ENCODE peak calls at places on chromosomes 5 and 9, in five cellular contexts. Z is WERI-Rb-1, K is pancreas, G is NCI-H1436, U is foreskin fibroblast. Y is an unnamed sample.

GRCh38 chr9:79764377-79764776 is 192.6 kb downstream of the TLE4 start:
- DNase-seq in Z (no peak), K (no peak), G (no peak), U (peak; percentile 93), Y (peak; percentile 81)

GRCh38 chr5:82278711-82279370 is 687 bp upstream of the RPS23 start:
- DNase-seq in Z (peak; percentile 59), K (no peak), G (no peak), U (no peak), Y (no peak)

GRCh38 chr9:134203224-134203623 is 38.9 kb upstream of the RNU6ATAC start:
- DNase-seq in Z (no peak), K (no peak), G (no peak), U (no peak), Y (no peak)

GRCh38 chr5:41191249-41191648 is 22.1 kb downstream of the C6 start:
- DNase-seq in Z (no peak), K (no peak), G (no peak), U (no peak), Y (no peak)

GRCh38 chr9:124389146-124389939 is 25.9 kb downstream of the PSMB7 start:
- DNase-seq in Z (no peak), K (no peak), G (no peak), U (no peak), Y (no peak)

GRCh38 chr9:13707635-13708410 is 428.3 kb upstream of the MPDZ start:
- DNase-seq in Z (no peak), K (no peak), G (no peak), U (no peak), Y (no peak)

GRCh38 chr9:126955806-126956205 is 41.2 kb downstream of the RALGPS1 start:
- DNase-seq in Z (peak; percentile 64), K (no peak), G (no peak), U (no peak), Y (no peak)

GRCh38 chr5:164501344-164501743 is 995.9 kb downstream of the MAT2B start:
- DNase-seq in Z (no peak), K (no peak), G (no peak), U (no peak), Y (no peak)

GRCh38 chr9:112360047-112360804 is 19.7 kb upstream of the HSDL2 start:
- DNase-seq in Z (no peak), K (no peak), G (no peak), U (peak; percentile 35), Y (no peak)

GRCh38 chr5:111704452-111705085 is 52.4 kb downstream of the NREP start:
- DNase-seq in Z (no peak), K (no peak), G (no peak), U (no peak), Y (no peak)

GRCh38 chr9:109166171-109166770 is 778 bp downstream of the FRRS1L start:
- DNase-seq in Z (no peak), K (no peak), G (no peak), U (no peak), Y (no peak)

GRCh38 chr9:131666779-131667178 is 73.1 kb downstream of the RAPGEF1 start:
- DNase-seq in Z (no peak), K (no peak), G (no peak), U (no peak), Y (no peak)

GRCh38 chr5:170787216-170787615 is 3.7 kb downstream of the GABRP start:
- DNase-seq in Z (no peak), K (no peak), G (no peak), U (no peak), Y (no peak)

GRCh38 chr9:121360975-121361374 is 9.1 kb downstream of the STOM start:
- DNase-seq in Z (no peak), K (no peak), G (no peak), U (peak; percentile 59), Y (peak; percentile 29)

GRCh38 chr5:111697881-111698757 is 58.9 kb downstream of the NREP start:
- DNase-seq in Z (no peak), K (no peak), G (no peak), U (peak; percentile 53), Y (peak; percentile 21)

GRCh38 chr9:127557998-127558546 is 54.0 kb upstream of the STXBP1 start:
- DNase-seq in Z (no peak), K (no peak), G (no peak), U (no peak), Y (no peak)

GRCh38 chr5:38118080-38118479 is 140.3 kb upstream of the EGFLAM start:
- DNase-seq in Z (no peak), K (no peak), G (no peak), U (no peak), Y (no peak)

GRCh38 chr9:134283111-134283515 is 43.1 kb upstream of the RXRA start:
- DNase-seq in Z (no peak), K (peak; percentile 71), G (peak; percentile 42), U (peak; percentile 37), Y (peak; percentile 75)

GRCh38 chr5:73748510-73749410 is 122.8 kb downstream of the ARHGEF28 start:
- DNase-seq in Z (no peak), K (no peak), G (no peak), U (no peak), Y (peak; percentile 41)

GRCh38 chr5:131622633-131623032 is 12.4 kb downstream of the RAPGEF6 start:
- DNase-seq in Z (no peak), K (no peak), G (no peak), U (peak; percentile 63), Y (peak; percentile 19)

GRCh38 chr9:36559036-36559695 is 13.5 kb upstream of the MELK start:
- DNase-seq in Z (no peak), K (no peak), G (no peak), U (no peak), Y (no peak)

GRCh38 chr5:179368016-179368805 is 22.9 kb upstream of the ADAMTS2 start:
- DNase-seq in Z (no peak), K (no peak), G (no peak), U (no peak), Y (no peak)

GRCh38 chr5:145764325-145764724 is 70.8 kb downstream of the PRELID2 start:
- DNase-seq in Z (no peak), K (no peak), G (no peak), U (peak; percentile 5), Y (no peak)